ENCODE peak calls at places on chromosomes 5 and 9, in six cellular contexts. One of them, this sample, is unnamed.

GRCh38 chr9:117120061-117120460 is 294.8 kb downstream of the ASTN2 start:
- DNase-seq in KG1: no peak
- DNase-seq in mucosa of descending colon: no peak
- DNase-seq in neural crest cell: no peak
- DNase-seq in stomach: no peak
- DNase-seq in head of caudate nucleus: peak; percentile 10
- DNase-seq in this sample: no peak

GRCh38 chr9:91935805-91936204 is 14.2 kb downstream of the ROR2 start:
- DNase-seq in KG1: no peak
- DNase-seq in mucosa of descending colon: no peak
- DNase-seq in neural crest cell: no peak
- DNase-seq in stomach: peak; percentile 20
- DNase-seq in head of caudate nucleus: no peak
- DNase-seq in this sample: no peak

GRCh38 chr5:80245986-80246781 is 9.7 kb downstream of the SERINC5 start:
- DNase-seq in KG1: no peak
- DNase-seq in mucosa of descending colon: no peak
- DNase-seq in neural crest cell: no peak
- DNase-seq in stomach: no peak
- DNase-seq in head of caudate nucleus: no peak
- DNase-seq in this sample: no peak

GRCh38 chr9:98429613-98430012 is 174.2 kb upstream of the TBC1D2 start:
- DNase-seq in KG1: no peak
- DNase-seq in mucosa of descending colon: no peak
- DNase-seq in neural crest cell: no peak
- DNase-seq in stomach: no peak
- DNase-seq in head of caudate nucleus: no peak
- DNase-seq in this sample: no peak

GRCh38 chr9:128768581-128768980 is 3.1 kb downstream of the ZER1 start:
- DNase-seq in KG1: no peak
- DNase-seq in mucosa of descending colon: no peak
- DNase-seq in neural crest cell: no peak
- DNase-seq in stomach: no peak
- DNase-seq in head of caudate nucleus: no peak
- DNase-seq in this sample: no peak

GRCh38 chr5:142974449-142974848 is 204.3 kb downstream of the ARHGAP26 start:
- DNase-seq in KG1: no peak
- DNase-seq in mucosa of descending colon: no peak
- DNase-seq in neural crest cell: no peak
- DNase-seq in stomach: no peak
- DNase-seq in head of caudate nucleus: no peak
- DNase-seq in this sample: no peak

GRCh38 chr9:71681708-71682268 is 86.5 kb downstream of the CEMIP2 start:
- DNase-seq in KG1: no peak
- DNase-seq in mucosa of descending colon: no peak
- DNase-seq in neural crest cell: no peak
- DNase-seq in stomach: no peak
- DNase-seq in head of caudate nucleus: no peak
- DNase-seq in this sample: no peak

GRCh38 chr9:33464045-33464636 is 9.6 kb downstream of the NOL6 start:
- DNase-seq in KG1: no peak
- DNase-seq in mucosa of descending colon: no peak
- DNase-seq in neural crest cell: no peak
- DNase-seq in stomach: no peak
- DNase-seq in head of caudate nucleus: no peak
- DNase-seq in this sample: no peak

GRCh38 chr5:58412932-58413331 is 47.0 kb downstream of the PLK2 start:
- DNase-seq in KG1: no peak
- DNase-seq in mucosa of descending colon: no peak
- DNase-seq in neural crest cell: no peak
- DNase-seq in stomach: no peak
- DNase-seq in head of caudate nucleus: no peak
- DNase-seq in this sample: no peak

GRCh38 chr9:112447283-112447761 is 39.3 kb upstream of the KIAA1958 start:
- DNase-seq in KG1: no peak
- DNase-seq in mucosa of descending colon: no peak
- DNase-seq in neural crest cell: no peak
- DNase-seq in stomach: no peak
- DNase-seq in head of caudate nucleus: no peak
- DNase-seq in this sample: no peak

GRCh38 chr9:684055-684949 is 157.2 kb upstream of the DMRT1 start:
- DNase-seq in KG1: no peak
- DNase-seq in mucosa of descending colon: no peak
- DNase-seq in neural crest cell: no peak
- DNase-seq in stomach: no peak
- DNase-seq in head of caudate nucleus: no peak
- DNase-seq in this sample: no peak